ENCODE peak calls at places on chromosome 16, in eight cellular contexts. S is PC-3, R is keratinocyte, V is neural progenitor cell, K is H9, H is K562, N is GM23338, L is A549. F is an unnamed sample.
A peak's percentile ranks its signal among the peaks of the same experiment; 100 is the strongest.

GRCh38 chr16:56946767-56947603 is 14.8 kb upstream of the CETP start:
- DNase-seq in N (no peak), V (no peak), R (no peak), L (no peak), H (no peak), S (no peak), K (no peak), F (no peak)

GRCh38 chr16:88855736-88856121 is 1.0 kb downstream of the GALNS start:
- DNase-seq in N (no peak), H (no peak), L (no peak), S (no peak), R (no peak), K (no peak), V (no peak), F (no peak)

GRCh38 chr16:87441886-87442580 is 49.9 kb downstream of the MAP1LC3B start:
- DNase-seq in R (no peak), S (peak; percentile 24), H (no peak), L (no peak), K (no peak), V (no peak), N (no peak), F (no peak)

GRCh38 chr16:50815382-50815781 is 73.5 kb downstream of the CYLD start:
- DNase-seq in S (no peak), H (no peak), V (no peak), K (no peak), R (no peak), L (no peak), N (no peak), F (no peak)

GRCh38 chr16:57846078-57846697 is 43.9 kb upstream of the KIFC3 start:
- DNase-seq in H (no peak), K (peak; percentile 90), R (no peak), N (peak; percentile 91), L (no peak), V (peak; percentile 76), S (no peak), F (no peak)

GRCh38 chr16:50538411-50539052 is 9.7 kb upstream of the NKD1 start:
- DNase-seq in L (no peak), N (no peak), H (no peak), S (peak; percentile 3), V (no peak), K (peak; percentile 27), R (no peak), F (no peak)

GRCh38 chr16:53061701-53062159 is 6.9 kb downstream of the CHD9 start:
- DNase-seq in H (no peak), V (no peak), K (no peak), S (no peak), R (no peak), L (no peak), N (no peak), F (peak; percentile 87)

GRCh38 chr16:72474511-72475123 is 302.7 kb upstream of the PMFBP1 start:
- DNase-seq in V (no peak), L (no peak), S (peak; percentile 73), H (no peak), K (no peak), N (no peak), R (peak; percentile 21), F (no peak)

GRCh38 chr16:83344014-83344413 is 463.8 kb upstream of the HSBP1 start:
- DNase-seq in N (no peak), H (no peak), S (peak; percentile 37), R (no peak), K (no peak), V (no peak), L (peak; percentile 17), F (no peak)

GRCh38 chr16:9092282-9092962 is 978 bp downstream of the HAPSTR1 start:
- DNase-seq in R (no peak), H (peak; percentile 66), K (no peak), L (peak; percentile 18), V (peak; percentile 66), S (no peak), N (peak; percentile 66), F (peak; percentile 52)

GRCh38 chr16:56357291-56357764 is 68.0 kb downstream of the AMFR start:
- DNase-seq in K (peak; percentile 42), N (peak; percentile 8), L (no peak), H (no peak), R (no peak), V (peak; percentile 29), S (peak; percentile 11), F (no peak)

GRCh38 chr16:17921357-17921978 is 415.1 kb downstream of the NPIPA8 start:
- DNase-seq in L (peak; percentile 14), V (peak; percentile 40), K (peak; percentile 66), N (peak; percentile 73), H (peak; percentile 65), S (peak; percentile 3), R (no peak), F (peak; percentile 51)

GRCh38 chr16:3959148-3959547 is 78.6 kb upstream of the CREBBP start:
- DNase-seq in K (no peak), H (no peak), S (peak; percentile 26), R (no peak), V (no peak), L (peak; percentile 49), N (no peak), F (no peak)

GRCh38 chr16:24781256-24781655 is 51.8 kb downstream of the TNRC6A start:
- DNase-seq in R (no peak), L (no peak), H (no peak), N (no peak), V (no peak), K (no peak), S (no peak), F (no peak)

GRCh38 chr16:65540913-65541312 is 419.1 kb upstream of the CDH11 start:
- DNase-seq in L (no peak), K (no peak), H (no peak), S (no peak), V (no peak), N (no peak), R (no peak), F (no peak)

GRCh38 chr16:87965973-87966667 is 14.9 kb downstream of the BANP start:
- DNase-seq in H (no peak), R (no peak), N (no peak), L (no peak), K (no peak), V (no peak), S (no peak), F (no peak)

GRCh38 chr16:27724491-27724878 is 174.5 kb downstream of the KATNIP start:
- DNase-seq in R (no peak), N (no peak), S (no peak), V (no peak), H (no peak), K (no peak), L (no peak), F (no peak)

GRCh38 chr16:10521681-10522274 is 58.6 kb downstream of the EMP2 start:
- DNase-seq in N (peak; percentile 83), K (peak; percentile 61), H (peak; percentile 68), L (peak; percentile 69), R (no peak), S (peak; percentile 38), V (peak; percentile 82), F (peak; percentile 70)

GRCh38 chr16:85327731-85328664 is 215.7 kb upstream of the CIBAR2 start:
- DNase-seq in H (peak; percentile 77), S (no peak), R (no peak), L (no peak), N (peak; percentile 99), K (peak; percentile 97), V (peak; percentile 96), F (no peak)

DNA sequence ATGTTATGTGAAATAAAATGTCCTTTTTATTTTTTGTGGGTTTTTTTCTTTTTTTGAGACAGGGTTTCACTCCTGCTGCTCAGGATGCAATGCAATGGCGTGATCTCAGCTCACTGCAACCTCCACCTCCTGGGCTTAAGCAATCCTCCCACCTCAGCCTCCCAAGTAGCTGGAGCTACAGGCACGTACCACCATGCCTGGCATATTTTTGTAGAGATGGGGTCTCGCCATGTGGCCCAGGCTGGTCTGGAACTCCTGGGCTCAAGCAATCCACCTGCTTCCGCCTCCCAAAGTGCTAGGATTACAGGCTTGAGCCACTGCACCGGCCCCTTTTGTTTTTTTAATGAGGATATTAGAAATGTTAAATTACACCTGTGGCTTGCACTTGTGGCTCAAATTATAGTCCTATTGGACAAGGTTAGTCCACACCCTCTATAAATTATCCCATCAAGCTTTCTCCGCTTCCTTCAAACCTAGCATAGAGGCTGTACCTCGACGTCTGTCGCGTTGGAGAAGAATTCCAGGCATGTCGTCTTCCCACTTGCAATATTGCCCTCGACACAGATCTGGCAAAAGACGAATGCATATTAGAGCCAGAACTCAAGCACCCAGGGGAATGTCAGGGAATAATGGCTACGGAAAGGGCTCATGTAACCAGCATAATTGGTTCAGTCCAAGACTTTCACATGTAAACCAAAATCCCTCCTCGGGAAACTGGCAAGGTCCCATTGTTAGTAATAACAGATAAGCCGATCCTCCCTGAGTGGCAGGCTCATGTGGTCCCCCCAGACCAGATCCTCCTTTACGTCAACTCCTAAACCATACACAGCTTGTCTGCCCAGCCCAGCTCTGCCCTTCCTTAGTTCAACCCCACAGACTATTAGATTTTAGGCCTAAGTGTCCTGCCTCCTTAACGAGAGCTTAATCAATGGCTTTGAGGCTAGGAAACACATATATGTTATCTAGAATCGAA is 8.2 kb downstream of the TK2 start:
- DNase-seq in H (no peak), L (no peak), N (peak; percentile 19), K (no peak), V (no peak), S (no peak), R (no peak), F (no peak)
- H3K4me2 ChIP-seq in H (no peak overlapping the region), L (no peak overlapping the region), N (peak overlapping the region; percentile 40), K (no peak overlapping the region), V (no peak overlapping the region), S (no peak overlapping the region), R (no peak overlapping the region), F (no peak overlapping the region)

GRCh38 chr16:2700786-2701185 is 18.5 kb downstream of the KCTD5 start:
- DNase-seq in H (no peak), L (no peak), R (no peak), S (no peak), N (no peak), K (no peak), V (no peak), F (no peak)
- H3K27ac ChIP-seq in H (no peak overlapping the region), L (no peak overlapping the region), R (no peak overlapping the region), S (no peak overlapping the region), N (no peak overlapping the region), K (no peak overlapping the region), V (no peak overlapping the region), F (no peak overlapping the region)

DNA sequence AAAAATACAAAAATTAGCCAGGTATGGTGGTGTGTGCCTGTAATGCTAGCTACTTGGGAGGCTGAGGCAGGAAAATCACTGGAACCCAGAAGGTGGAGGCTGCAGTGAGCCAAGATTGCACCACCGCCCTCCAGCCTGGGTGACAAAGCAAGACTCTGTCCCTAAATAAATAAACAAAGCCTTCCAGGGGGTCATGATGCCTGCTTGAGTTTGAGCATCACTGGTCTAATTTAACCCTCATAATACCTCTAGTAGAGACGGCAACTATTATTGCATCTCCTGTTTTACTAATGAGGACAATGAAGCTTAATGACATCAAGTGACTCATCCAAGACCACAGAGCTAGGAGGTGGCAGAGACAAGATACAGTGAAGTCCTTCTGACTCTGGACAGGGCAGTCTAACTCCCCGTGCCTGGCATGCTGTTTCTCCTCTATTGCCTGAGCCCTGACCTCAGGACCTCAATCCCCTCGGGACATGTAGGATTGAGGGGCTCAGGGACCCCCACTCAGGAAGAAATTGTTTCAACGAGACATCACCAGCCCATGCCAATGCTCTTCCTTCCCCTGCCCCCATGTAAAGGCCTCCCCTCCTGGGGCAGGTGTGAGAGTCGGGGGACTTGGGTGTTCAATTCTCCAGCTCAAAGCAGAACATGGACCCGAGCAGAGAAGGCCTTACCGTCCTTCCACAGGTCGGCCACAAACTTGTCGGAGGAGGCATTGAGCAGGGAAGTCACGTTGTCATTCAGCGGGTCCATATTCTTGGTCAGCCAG is 102.9 kb downstream of the NDE1 start:
- DNase-seq in N (no peak), S (no peak), H (no peak), L (no peak), R (no peak), V (no peak), K (no peak), F (no peak)
- H3K4me2 ChIP-seq in N (no peak overlapping the region), S (no peak overlapping the region), H (no peak overlapping the region), L (no peak overlapping the region), R (no peak overlapping the region), V (no peak overlapping the region), K (no peak overlapping the region), F (no peak overlapping the region)

GRCh38 chr16:12315330-12316138 is 339.0 kb downstream of the SNX29 start:
- DNase-seq in R (no peak), H (no peak), L (peak; percentile 72), V (no peak), K (no peak), N (no peak), S (peak; percentile 36), F (no peak)
- H3K27ac ChIP-seq in R (no peak overlapping the region), H (no peak overlapping the region), L (peak overlapping the region; percentile 53), V (no peak overlapping the region), K (no peak overlapping the region), N (no peak overlapping the region), S (peak overlapping the region; percentile 36), F (peak overlapping the region; percentile 98)

F was measured in OCI-LY7.